ENCODE peak calls at places on chromosome 7, in eight cellular contexts. T is heart right ventricle, P is right lobe of liver, Q is neuronal stem cell, X is pancreas, W is mesenchymal stem cell, Y is A673, U is vagina. K is an unnamed sample. For H3K4me1, the result is how much of the 10 kb centered on the place peaks cover.

GRCh38 chr7:835491-836401 is 3.5 kb downstream of the SUN1 start:
- DNase-seq in T (no peak), P (no peak), Q (no peak), X (peak), W (peak), Y (no peak), U (no peak), K (peak)

GRCh38 chr7:101945034-101945758 is 127.8 kb downstream of the CUX1 start:
- DNase-seq in T (no peak), P (peak), Q (no peak), X (no peak), W (no peak), Y (no peak), U (no peak), K (no peak)

GRCh38 chr7:95843286-95843685 is 70.9 kb downstream of the DYNC1I1 start:
- DNase-seq in T (no peak), P (no peak), Q (no peak), X (no peak), W (no peak), Y (no peak), U (no peak), K (no peak)

GRCh38 chr7:3089493-3089892 is 45.8 kb upstream of the CARD11 start:
- DNase-seq in T (no peak), P (no peak), Q (peak), X (no peak), W (peak), Y (peak), U (no peak), K (no peak)

GRCh38 chr7:107785926-107786325 is 17.1 kb downstream of the SLC26A3 start:
- DNase-seq in T (no peak), P (no peak), Q (no peak), X (no peak), W (peak), Y (no peak), U (no peak), K (no peak)

GRCh38 chr7:10460474-10460873 is 513.2 kb upstream of the PHF14 start:
- DNase-seq in T (no peak), P (no peak), Q (no peak), X (no peak), W (no peak), Y (no peak), U (no peak), K (no peak)

GRCh38 chr7:156524737-156525597 is 115.6 kb upstream of the RNF32 start:
- DNase-seq in T (no peak), P (no peak), Q (no peak), X (no peak), W (no peak), Y (no peak), U (peak), K (no peak)

GRCh38 chr7:1086588-1087461 is 1.1 kb upstream of the GPER1 start:
- DNase-seq in T (peak), P (peak), Q (peak), X (peak), W (peak), Y (peak), U (no peak), K (peak)

GRCh38 chr7:30921951-30922401 is 10.3 kb downstream of the AQP1 start:
- DNase-seq in T (peak), P (peak), Q (no peak), X (peak), W (no peak), Y (no peak), U (peak), K (peak)

GRCh38 chr7:40437498-40437897 is 302.7 kb downstream of the SUGCT start:
- DNase-seq in T (no peak), P (no peak), Q (no peak), X (no peak), W (peak), Y (no peak), U (no peak), K (no peak)

GRCh38 chr7:127751062-127751722 is 99.2 kb downstream of the SND1 start:
- DNase-seq in T (no peak), P (no peak), Q (peak), X (no peak), W (peak), Y (no peak), U (no peak), K (no peak)

GRCh38 chr7:155860840-155861479 is 48.7 kb upstream of the SHH start:
- DNase-seq in T (no peak), P (peak), Q (no peak), X (no peak), W (no peak), Y (no peak), U (peak), K (peak)

GRCh38 chr7:158531661-158532060 is 56.0 kb downstream of the PTPRN2 start:
- DNase-seq in T (no peak), P (no peak), Q (no peak), X (no peak), W (no peak), Y (no peak), U (no peak), K (no peak)

GRCh38 chr7:150432915-150433892 is 17.2 kb upstream of the GIMAP8 start:
- DNase-seq in T (no peak), P (peak), Q (no peak), X (no peak), W (no peak), Y (no peak), U (peak), K (no peak)

GRCh38 chr7:29516491-29516890 is 47.1 kb upstream of the PRR15 start:
- DNase-seq in T (no peak), P (no peak), Q (no peak), X (no peak), W (no peak), Y (no peak), U (no peak), K (no peak)

GRCh38 chr7:106736508-106737201 is 75.7 kb upstream of the CCDC71L start:
- DNase-seq in T (no peak), P (peak), Q (no peak), X (no peak), W (peak), Y (peak), U (no peak), K (no peak)

GRCh38 chr7:94561841-94562514 is 52.4 kb downstream of the CASD1 start:
- DNase-seq in T (no peak), P (no peak), Q (no peak), X (no peak), W (peak), Y (no peak), U (no peak), K (no peak)

GRCh38 chr7:90766814-90767564 is 170.9 kb downstream of the CDK14 start:
- DNase-seq in T (peak), P (peak), Q (peak), X (peak), W (peak), Y (peak), U (no peak), K (no peak)

GRCh38 chr7:117673367-117673766 is 193.5 kb downstream of the CFTR start:
- DNase-seq in T (no peak), P (peak), Q (peak), X (peak), W (peak), Y (no peak), U (no peak), K (peak)

GRCh38 chr7:103524042-103524907 is 78.3 kb upstream of the SLC26A5 start:
- DNase-seq in T (no peak), P (no peak), Q (peak), X (no peak), W (peak), Y (peak), U (no peak), K (no peak)

GRCh38 chr7:103521917-103522316 is 75.9 kb upstream of the SLC26A5 start:
- DNase-seq in T (no peak), P (no peak), Q (no peak), X (no peak), W (no peak), Y (no peak), U (no peak), K (no peak)
- H3K4me1 ChIP-seq in T (under half), P (under half), Q (under half), X (under half), W (under half), Y (under half), U (under half), K (under half)

DNA sequence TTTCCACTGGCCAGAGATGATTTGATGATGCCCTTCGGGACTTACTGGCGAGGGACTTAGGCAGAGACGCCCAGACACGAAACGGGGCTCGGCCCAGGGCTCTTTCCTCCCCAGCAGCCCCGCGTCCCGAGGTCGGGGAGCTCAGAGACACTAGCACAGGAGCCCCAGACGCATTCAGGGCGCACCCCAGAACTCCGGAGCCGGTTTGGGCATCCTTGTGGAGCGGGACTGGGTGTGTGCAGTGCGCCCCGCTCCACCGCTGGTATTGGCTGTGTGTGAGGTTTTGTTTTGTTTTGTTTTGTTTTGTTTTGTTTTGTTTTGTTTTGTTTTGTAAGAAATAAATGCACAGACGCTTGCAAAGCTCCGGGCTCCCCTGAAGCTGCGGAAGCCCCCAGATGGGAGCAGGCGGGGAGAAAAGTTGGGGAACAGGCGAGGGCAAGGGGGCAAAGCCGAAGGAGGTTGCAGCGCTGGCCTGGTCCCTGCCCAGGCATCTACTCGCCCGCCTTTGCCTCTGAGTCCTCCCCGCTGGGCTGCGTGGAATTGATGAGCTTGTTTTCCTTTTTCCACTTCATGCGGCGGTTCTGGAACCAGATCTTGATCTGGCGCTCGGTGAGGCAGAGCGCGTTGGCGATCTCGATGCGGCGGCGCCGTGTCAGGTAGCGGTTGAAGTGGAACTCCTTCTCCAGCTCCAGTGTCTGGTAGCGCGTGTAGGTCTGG is 1.8 kb upstream of the HOXA5 start:
- DNase-seq in T (no peak), P (no peak), Q (no peak), X (peak), W (no peak), Y (no peak), U (peak), K (peak)
- H3K27ac ChIP-seq in T (no peak), P (no peak), Q (no peak), X (no peak), W (no peak), Y (no peak), U (no peak), K (no peak)

DNA sequence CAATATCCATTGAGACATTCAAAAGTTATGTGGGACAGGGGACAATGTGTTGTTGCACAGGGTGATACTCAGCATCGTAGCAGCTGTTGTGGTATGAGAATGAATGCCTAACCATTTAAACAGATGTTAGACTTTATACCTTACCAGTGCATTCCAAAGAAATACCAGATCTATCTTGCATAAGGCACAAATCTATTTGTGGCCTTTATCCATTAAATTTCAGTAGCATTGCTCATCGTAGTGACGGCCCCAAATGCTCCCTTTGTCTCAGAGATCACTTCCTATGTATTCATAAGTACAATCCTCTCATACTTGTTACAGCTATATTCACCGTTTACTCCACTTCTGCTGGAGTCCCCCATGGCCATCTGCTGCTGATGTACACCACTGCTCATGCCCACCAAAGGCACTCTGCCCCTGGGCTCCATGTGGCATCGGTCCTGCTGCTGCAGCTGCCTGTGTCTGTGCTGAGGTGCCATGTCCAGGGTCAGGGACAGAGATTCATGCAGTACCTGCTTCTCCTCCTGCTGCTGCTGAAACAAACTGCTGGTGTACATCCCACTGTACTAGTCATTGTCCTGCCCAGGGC is 96.3 kb downstream of the CPED1 start:
- DNase-seq in T (peak), P (no peak), Q (no peak), X (peak), W (peak), Y (no peak), U (no peak), K (no peak)
- H3K4me3 ChIP-seq in T (no peak), P (no peak), Q (no peak), X (no peak), W (no peak), Y (no peak), U (no peak), K (no peak)

GRCh38 chr7:22617166-22617565 is 109.8 kb upstream of the IL6 start:
- DNase-seq in T (no peak), P (no peak), Q (no peak), X (no peak), W (no peak), Y (no peak), U (no peak), K (no peak)
- H3K4me1 ChIP-seq in T (under half), P (under half), Q (under half), X (under half), W (under half), Y (under half), U (under half), K (under half)

GRCh38 chr7:5689716-5690115 is 91.7 kb downstream of the RNF216 start:
- DNase-seq in T (no peak), P (no peak), Q (no peak), X (no peak), W (no peak), Y (no peak), U (no peak), K (no peak)
- H3K27ac ChIP-seq in T (peak), P (peak), Q (no peak), X (no peak), W (peak), Y (peak), U (peak), K (peak)

GRCh38 chr7:141072548-141073172 is 1.2 kb upstream of the TMEM178B start:
- DNase-seq in T (peak), P (no peak), Q (peak), X (peak), W (peak), Y (peak), U (peak), K (no peak)

GRCh38 chr7:141071855-141072547 is 1.9 kb upstream of the TMEM178B start:
- DNase-seq in T (no peak), P (no peak), Q (peak), X (no peak), W (no peak), Y (no peak), U (peak), K (no peak)

GRCh38 chr7:141074162-141074989 is 512 bp downstream of the TMEM178B start:
- DNase-seq in T (peak), P (no peak), Q (peak), X (peak), W (peak), Y (no peak), U (peak), K (no peak)

GRCh38 chr7:141073641-141074161 is at the start of gene TMEM178B:
- DNase-seq in T (peak), P (no peak), Q (peak), X (peak), W (no peak), Y (peak), U (no peak), K (no peak)

DNA sequence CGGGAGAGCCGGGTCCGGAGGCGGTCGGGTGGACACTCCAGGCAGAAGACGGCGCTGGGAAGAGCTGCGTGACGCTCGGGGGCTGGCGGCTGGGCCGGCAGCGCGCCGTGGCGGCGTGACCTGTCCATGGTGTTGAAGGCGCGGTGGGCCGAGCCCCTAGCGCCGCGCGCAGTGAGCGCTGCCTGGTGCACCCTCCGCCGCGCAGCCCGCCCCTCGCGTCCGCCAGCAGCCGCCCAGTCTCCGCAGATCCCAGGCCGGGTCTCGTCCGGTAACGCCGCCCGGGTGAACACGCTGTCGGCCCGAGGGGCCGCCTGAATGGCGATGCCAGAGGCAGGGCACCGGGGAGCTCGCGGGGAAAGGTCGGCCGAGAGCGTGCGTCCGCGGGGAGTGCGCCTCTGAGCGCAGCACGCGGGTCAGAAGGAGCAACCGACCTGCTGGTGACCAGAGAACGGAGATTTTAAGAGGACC is 657 bp upstream of the TMEM178B start:
- DNase-seq in T (peak), P (no peak), Q (peak), X (no peak), W (peak), Y (peak), U (no peak), K (no peak)
- H3K4me3 ChIP-seq in T (peak), P (peak), Q (peak), X (peak), W (peak), Y (peak), U (peak), K (peak)

GRCh38 chr7:50558380-50559051 is 6.7 kb downstream of the DDC start:
- DNase-seq in T (no peak), P (no peak), Q (no peak), X (no peak), W (no peak), Y (no peak), U (no peak), K (no peak)
- H3K4me1 ChIP-seq in T (under half), P (under half), Q (under half), X (under half), W (under half), Y (under half), U (under half), K (under half)

K was measured in spleen.